ENCODE peak calls at places on chromosomes 16 and 17, in eight cellular contexts. F is HL-60, G is AG08395, N is transverse colon, V is NAMALWA, U is iris pigment epithelial cell, L is SK-N-SH, K is ureter. Y is an unnamed sample.

GRCh38 chr16:86809458-86809955 is 231.2 kb downstream of the FOXL1 start:
- DNase-seq in F (no peak), G (peak), N (no peak), V (no peak), U (peak), L (no peak), K (no peak), Y (peak)

GRCh38 chr17:50550661-50551432 is 3.9 kb downstream of the SPATA20 start:
- DNase-seq in F (no peak), G (peak), N (peak), V (peak), U (peak), L (peak), K (peak), Y (peak)

GRCh38 chr16:14042706-14043105 is 28.4 kb upstream of the MRTFB start:
- DNase-seq in F (no peak), G (no peak), N (no peak), V (no peak), U (no peak), L (no peak), K (no peak), Y (no peak)

GRCh38 chr16:65024649-65025243 is 97.1 kb downstream of the CDH11 start:
- DNase-seq in F (no peak), G (peak), N (no peak), V (no peak), U (peak), L (no peak), K (no peak), Y (no peak)

GRCh38 chr17:8162232-8162996 is at the start of gene VAMP2:
- DNase-seq in F (no peak), G (peak), N (peak), V (peak), U (peak), L (peak), K (peak), Y (peak)

GRCh38 chr16:15457958-15458357 is 23.6 kb downstream of the BMERB1 start:
- DNase-seq in F (no peak), G (no peak), N (no peak), V (peak), U (no peak), L (no peak), K (no peak), Y (no peak)

GRCh38 chr16:911101-911500 is 59.7 kb downstream of the LMF1 start:
- DNase-seq in F (no peak), G (no peak), N (no peak), V (no peak), U (no peak), L (no peak), K (no peak), Y (no peak)

GRCh38 chr17:27281438-27281837 is 12.5 kb upstream of the WSB1 start:
- DNase-seq in F (no peak), G (no peak), N (no peak), V (no peak), U (no peak), L (no peak), K (no peak), Y (no peak)

GRCh38 chr16:49472598-49472997 is 99.0 kb downstream of the C16orf78 start:
- DNase-seq in F (no peak), G (no peak), N (peak), V (no peak), U (no peak), L (no peak), K (peak), Y (no peak)

GRCh38 chr17:68972119-68972704 is 17.0 kb upstream of the ABCA8 start:
- DNase-seq in F (no peak), G (peak), N (no peak), V (peak), U (peak), L (peak), K (no peak), Y (peak)

GRCh38 chr16:21663889-21664647 is at the start of gene OTOA:
- DNase-seq in F (no peak), G (no peak), N (peak), V (no peak), U (no peak), L (peak), K (no peak), Y (peak)